ENCODE peak calls at places on chromosome 16, in nine cellular contexts. J is HCT116, P is Peyer's patch, A is tibial artery, Z is lower lobe of right lung, R is gastrocnemius medialis, U is GM23248, I is testis, E is body of pancreas. F is an unnamed sample. For H3K4me1 and H3K27me3, the result is how much of the 10 kb centered on the place peaks cover.

GRCh38 chr16:1142911-1143310 is 10.0 kb upstream of the CACNA1H start:
- DNase-seq in U (no peak), I (no peak), P (no peak), R (no peak), J (no peak), Z (no peak), A (no peak), E (no peak), F (no peak)

GRCh38 chr16:28915181-28915580 is 9.9 kb downstream of the RABEP2 start:
- DNase-seq in R (no peak), J (no peak), P (no peak), I (no peak), A (no peak), E (no peak), Z (no peak), U (peak), F (no peak)

GRCh38 chr16:2027024-2028010 is 615 bp downstream of the NHERF2 start:
- DNase-seq in R (no peak), Z (no peak), A (no peak), E (no peak), P (no peak), U (peak), J (no peak), I (peak), F (peak)

GRCh38 chr16:85372627-85373372 is 240.3 kb upstream of the GSE1 start:
- DNase-seq in P (no peak), R (peak), U (peak), A (peak), J (no peak), E (peak), I (no peak), Z (no peak), F (no peak)

GRCh38 chr16:57998484-57998883 is 2.0 kb downstream of the ZNF319 start:
- DNase-seq in R (peak), U (peak), E (no peak), Z (peak), J (no peak), P (peak), I (no peak), A (no peak), F (no peak)

GRCh38 chr16:75029854-75030253 is 31.0 kb downstream of the ZNRF1 start:
- DNase-seq in J (no peak), I (no peak), E (no peak), U (peak), Z (no peak), R (no peak), A (no peak), P (no peak), F (no peak)

GRCh38 chr16:1561266-1561665 is 27.8 kb downstream of the TMEM204 start:
- DNase-seq in I (no peak), A (no peak), Z (no peak), E (no peak), R (no peak), J (no peak), U (no peak), P (no peak), F (no peak)

GRCh38 chr16:73171901-73172619 is 124.1 kb upstream of the ZFHX3 start:
- DNase-seq in E (no peak), I (no peak), J (no peak), Z (no peak), U (no peak), A (no peak), P (no peak), R (no peak), F (peak)

GRCh38 chr16:1337486-1337885 is 4.0 kb downstream of the BAIAP3 start:
- DNase-seq in R (no peak), U (no peak), A (no peak), I (no peak), E (no peak), J (no peak), Z (no peak), P (no peak), F (no peak)

GRCh38 chr16:67470314-67470713 is 10.6 kb downstream of the ATP6V0D1 start:
- DNase-seq in E (peak), U (no peak), Z (peak), R (peak), A (peak), J (no peak), P (peak), I (peak), F (peak)

GRCh38 chr16:50669741-50670140 is 11.4 kb downstream of the SNX20 start:
- DNase-seq in J (no peak), R (no peak), P (no peak), A (no peak), U (no peak), E (no peak), Z (peak), I (no peak), F (no peak)
- H3K4me1 ChIP-seq in J (under half), R (under half), P (under half), A (under half), U (under half), E (under half), Z (under half), I (under half), F (under half)

GRCh38 chr16:78962457-78962929 is 638.0 kb downstream of the MAF start:
- DNase-seq in A (no peak), P (no peak), R (no peak), E (no peak), Z (no peak), U (no peak), I (no peak), J (no peak), F (no peak)
- H3K27me3 ChIP-seq in A (under half), P (under half), R (under half), E (under half), Z (under half), U (under half), I (under half), J (under half), F (under half)

DNA sequence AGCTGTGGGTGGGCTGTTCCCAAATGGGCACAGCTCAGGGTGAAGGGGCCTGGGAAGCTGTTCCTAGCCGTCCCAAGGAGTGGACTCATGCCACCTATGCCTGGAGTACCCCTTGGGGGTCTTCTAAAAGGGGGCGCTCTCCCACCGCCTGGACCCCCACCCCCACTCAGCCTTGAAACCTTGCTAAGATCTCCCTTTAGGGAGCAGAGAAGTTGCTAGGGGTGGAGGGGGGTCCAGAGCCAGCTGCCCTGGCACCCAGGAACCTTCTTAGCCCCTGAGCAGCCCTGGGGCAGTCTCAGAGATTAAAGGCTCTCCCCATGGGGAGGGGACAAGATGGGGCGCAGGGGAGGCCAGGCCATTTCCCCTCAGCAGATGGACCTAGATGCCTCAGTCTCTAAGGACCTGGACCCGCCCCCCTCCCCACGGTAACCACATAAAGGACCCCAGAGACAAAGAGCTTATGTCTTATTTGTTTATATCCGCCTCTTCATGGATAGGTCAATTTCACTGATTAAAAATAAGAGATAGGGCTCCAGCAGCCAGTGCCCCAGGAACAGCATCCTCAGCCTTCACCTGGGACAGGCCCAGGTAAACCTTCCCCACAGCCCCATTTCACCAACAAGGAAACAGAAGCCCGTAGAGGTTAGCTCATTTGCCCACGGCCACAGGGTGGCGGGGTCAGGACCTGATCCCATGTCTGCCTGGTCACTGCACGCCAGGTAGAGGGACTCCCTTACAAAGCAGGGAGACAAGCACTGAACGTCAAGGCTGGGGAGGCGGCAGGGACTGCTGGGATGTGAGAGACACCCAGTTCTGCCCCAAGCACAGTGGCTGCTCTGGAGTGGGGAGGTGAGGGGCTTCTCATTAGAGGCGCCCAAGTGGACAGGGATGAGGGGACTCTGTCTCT is 3.4 kb downstream of the MTSS2 start:
- DNase-seq in U (no peak), I (no peak), R (no peak), J (no peak), A (no peak), E (no peak), P (no peak), Z (no peak), F (no peak)
- H3K4me3 ChIP-seq in U (no peak), I (no peak), R (no peak), J (no peak), A (peak), E (no peak), P (peak), Z (no peak), F (no peak)

GRCh38 chr16:24972608-24973220 is 42.5 kb downstream of the ARHGAP17 start:
- DNase-seq in P (no peak), I (no peak), A (no peak), E (no peak), R (no peak), U (no peak), Z (no peak), J (no peak), F (no peak)
- H3K4me1 ChIP-seq in P (under half), I (under half), A (under half), E (under half), R (under half), U (under half), Z (under half), J (under half), F (half or more)

F was measured in heart right ventricle.